ENCODE peak calls at places on chromosomes 1 and 21, in eight cellular contexts. Z is NCI-H748 treated with DMSO at 0.1 percent for 48 hours, W is activated gamma-delta T cell, D is GM03348, O is HS-27A, C is mucosa of descending colon, H is nephron progenitor cell, F is retina. Q is an unnamed sample.
A peak's percentile ranks its signal among the peaks of the same experiment; 100 is the strongest.

GRCh38 chr1:234896477-234897364 is 231.9 kb downstream of the TOMM20 start:
- DNase-seq in W (no peak), O (no peak), F (no peak), Z (no peak), D (no peak), C (no peak), H (no peak), Q (no peak)

GRCh38 chr1:161440312-161440894 is 64.9 kb upstream of the FCGR2A start:
- DNase-seq in F (peak; percentile 88), O (peak; percentile 51), D (peak; percentile 73), W (no peak), Z (no peak), H (peak; percentile 79), C (peak; percentile 68), Q (peak; percentile 87)

GRCh38 chr21:44630440-44630839 is 3.5 kb downstream of the KRTAP10-9 start:
- DNase-seq in C (no peak), D (no peak), F (no peak), H (no peak), Z (no peak), W (no peak), O (no peak), Q (no peak)

GRCh38 chr21:42829954-42830353 is 49.4 kb downstream of the WDR4 start:
- DNase-seq in D (peak; percentile 1), F (no peak), O (no peak), Z (no peak), W (no peak), H (no peak), C (no peak), Q (no peak)

GRCh38 chr21:41901099-41901498 is 22.0 kb upstream of the PRDM15 start:
- DNase-seq in Z (no peak), O (no peak), W (no peak), H (no peak), F (no peak), C (no peak), D (no peak), Q (no peak)

GRCh38 chr1:212587304-212588136 is 21.0 kb upstream of the ATF3 start:
- DNase-seq in D (no peak), F (no peak), O (no peak), C (no peak), Z (no peak), H (no peak), W (no peak), Q (no peak)

GRCh38 chr1:228009116-228009827 is 2.5 kb downstream of the WNT3A start:
- DNase-seq in F (no peak), H (no peak), O (no peak), C (no peak), D (no peak), W (no peak), Z (no peak), Q (no peak)

GRCh38 chr1:176241385-176242015 is 34.4 kb upstream of the COP1 start:
- DNase-seq in Z (no peak), F (no peak), O (no peak), C (no peak), D (peak; percentile 55), W (no peak), H (no peak), Q (peak; percentile 51)

GRCh38 chr1:203360772-203361171 is 9.8 kb upstream of the FMOD start:
- DNase-seq in Z (no peak), O (no peak), W (no peak), C (no peak), H (no peak), F (no peak), D (no peak), Q (no peak)

GRCh38 chr1:214548988-214549387 is 2.4 kb downstream of the PTPN14 start:
- DNase-seq in O (no peak), D (peak; percentile 30), C (no peak), Z (no peak), H (no peak), F (no peak), W (no peak), Q (peak; percentile 48)

GRCh38 chr1:194865367-194865766 is 1679.0 kb upstream of the B3GALT2 start:
- DNase-seq in Z (peak; percentile 49), O (no peak), H (no peak), D (no peak), C (no peak), W (no peak), F (no peak), Q (no peak)

GRCh38 chr21:36534656-36535055 is 54.7 kb upstream of the CLDN14 start:
- DNase-seq in W (no peak), D (no peak), Z (no peak), C (no peak), F (no peak), O (no peak), H (no peak), Q (no peak)

GRCh38 chr1:15083578-15083977 is 70.0 kb upstream of the TMEM51 start:
- DNase-seq in C (no peak), W (no peak), O (no peak), F (no peak), Z (no peak), H (no peak), D (peak; percentile 42), Q (no peak)

GRCh38 chr1:1537626-1538250 is 2.7 kb downstream of the TMEM240 start:
- DNase-seq in C (peak; percentile 49), W (no peak), Z (no peak), H (no peak), O (no peak), F (no peak), D (no peak), Q (no peak)

GRCh38 chr1:171742577-171742922 is 685 bp upstream of the VAMP4 start:
- DNase-seq in C (no peak), H (peak; percentile 47), Z (peak; percentile 53), F (no peak), W (no peak), O (no peak), D (peak; percentile 57), Q (no peak)

GRCh38 chr1:27391511-27392095 is 819 bp upstream of the GPR3 start:
- DNase-seq in W (no peak), O (no peak), H (no peak), F (no peak), D (peak; percentile 59), C (no peak), Z (no peak), Q (no peak)

GRCh38 chr1:158067651-158068050 is 74.2 kb downstream of the KIRREL1 start:
- DNase-seq in D (peak; percentile 83), C (no peak), O (no peak), F (peak; percentile 67), W (no peak), H (no peak), Z (no peak), Q (no peak)

GRCh38 chr1:20192364-20192763 is 6.0 kb upstream of the PLA2G2C start:
- DNase-seq in H (no peak), Z (no peak), O (no peak), F (no peak), W (no peak), D (peak; percentile 49), C (no peak), Q (no peak)

GRCh38 chr1:1510912-1511532 is 940 bp upstream of the ATAD3A start:
- DNase-seq in Z (peak; percentile 37), D (no peak), W (no peak), C (no peak), H (no peak), O (no peak), F (peak; percentile 28), Q (peak; percentile 35)

GRCh38 chr1:11407301-11407994 is 71.5 kb upstream of the DISP3 start:
- DNase-seq in O (no peak), C (no peak), Z (no peak), F (no peak), H (no peak), W (no peak), D (no peak), Q (no peak)

GRCh38 chr1:54253480-54253879 is 53.5 kb downstream of the MRPL37 start:
- DNase-seq in D (peak; percentile 95), O (peak; percentile 81), F (no peak), W (no peak), Z (no peak), C (no peak), H (no peak), Q (peak; percentile 68)

GRCh38 chr1:212819704-212820103 is 27.7 kb downstream of the SPATA45 start:
- DNase-seq in W (no peak), D (no peak), O (no peak), H (no peak), C (no peak), Z (no peak), F (no peak), Q (no peak)

GRCh38 chr1:201266774-201267173 is 16.5 kb upstream of the PKP1 start:
- DNase-seq in F (no peak), O (peak; percentile 71), H (no peak), Z (peak; percentile 4), D (peak; percentile 88), C (no peak), W (no peak), Q (peak; percentile 60)

GRCh38 chr1:229365574-229365973 is 22.7 kb upstream of the CCSAP start:
- DNase-seq in Z (no peak), O (no peak), C (no peak), D (no peak), H (no peak), F (no peak), W (no peak), Q (no peak)

GRCh38 chr1:181104790-181105133 is 16.3 kb downstream of the IER5 start:
- DNase-seq in W (peak; percentile 49), Z (no peak), O (no peak), H (peak; percentile 74), C (no peak), D (no peak), F (peak; percentile 92), Q (no peak)

GRCh38 chr1:34970829-34971228 is 14.3 kb downstream of the TMEM35B start:
- DNase-seq in H (no peak), C (no peak), O (no peak), F (no peak), W (no peak), D (no peak), Z (peak; percentile 49), Q (no peak)

GRCh38 chr21:38843806-38844479 is 38.2 kb downstream of the ETS2 start:
- DNase-seq in Z (no peak), D (peak; percentile 42), H (no peak), F (no peak), O (peak; percentile 89), C (no peak), W (no peak), Q (no peak)

GRCh38 chr1:113271039-113271438 is 119.3 kb upstream of the MAGI3 start:
- DNase-seq in D (no peak), W (no peak), H (no peak), F (no peak), O (no peak), C (no peak), Z (no peak), Q (no peak)